ENCODE peak calls at places on chromosomes 16 and 17, in six cellular contexts. One of them, this sample, is unnamed.

GRCh38 chr16:69373019-69373418 is 12.8 kb downstream of the TERF2 start:
- DNase-seq in H1: no peak
- DNase-seq in WTC11: no peak
- DNase-seq in K562: no peak
- DNase-seq in GM12878: no peak
- DNase-seq in HCT116: no peak
- DNase-seq in this sample: no peak

GRCh38 chr17:47866941-47867340 is 16.0 kb upstream of the SP6 start:
- DNase-seq in H1: no peak
- DNase-seq in HCT116: no peak
- DNase-seq in K562: peak
- DNase-seq in WTC11: no peak
- DNase-seq in GM12878: no peak
- DNase-seq in this sample: no peak

GRCh38 chr17:10812674-10813073 is 8.8 kb upstream of the TMEM238L start:
- DNase-seq in HCT116: no peak
- DNase-seq in H1: no peak
- DNase-seq in WTC11: no peak
- DNase-seq in GM12878: no peak
- DNase-seq in K562: no peak
- DNase-seq in this sample: no peak

GRCh38 chr16:4373909-4374742 is 2.5 kb downstream of the VASN start:
- DNase-seq in H1: no peak
- DNase-seq in GM12878: no peak
- DNase-seq in WTC11: peak
- DNase-seq in K562: peak
- DNase-seq in HCT116: no peak
- DNase-seq in this sample: no peak

GRCh38 chr17:55348749-55349354 is 72.8 kb downstream of the MMD start:
- DNase-seq in H1: peak
- DNase-seq in WTC11: peak
- DNase-seq in K562: peak
- DNase-seq in GM12878: no peak
- DNase-seq in HCT116: peak
- DNase-seq in this sample: peak

GRCh38 chr17:48241131-48241591 is 133.6 kb downstream of the SNX11 start:
- DNase-seq in H1: no peak
- DNase-seq in K562: peak
- DNase-seq in WTC11: no peak
- DNase-seq in HCT116: peak
- DNase-seq in GM12878: peak
- DNase-seq in this sample: no peak

GRCh38 chr17:70929226-70929625 is 759.9 kb downstream of the KCNJ2 start:
- DNase-seq in K562: no peak
- DNase-seq in WTC11: no peak
- DNase-seq in HCT116: no peak
- DNase-seq in H1: no peak
- DNase-seq in GM12878: no peak
- DNase-seq in this sample: no peak

GRCh38 chr16:5874899-5875298 is 777.3 kb upstream of the EEF2KMT start:
- DNase-seq in WTC11: no peak
- DNase-seq in K562: no peak
- DNase-seq in HCT116: no peak
- DNase-seq in GM12878: no peak
- DNase-seq in H1: no peak
- DNase-seq in this sample: no peak

GRCh38 chr17:39118674-39119419 is 32.6 kb downstream of the PLXDC1 start:
- DNase-seq in GM12878: peak
- DNase-seq in H1: no peak
- DNase-seq in WTC11: no peak
- DNase-seq in K562: peak
- DNase-seq in HCT116: no peak
- DNase-seq in this sample: no peak

GRCh38 chr17:82199496-82199895 is 13.1 kb downstream of the CCDC57 start:
- DNase-seq in H1: no peak
- DNase-seq in K562: no peak
- DNase-seq in GM12878: no peak
- DNase-seq in WTC11: no peak
- DNase-seq in HCT116: no peak
- DNase-seq in this sample: no peak

GRCh38 chr16:50202926-50203624 is 50.0 kb downstream of the TENT4B start:
- DNase-seq in H1: no peak
- DNase-seq in WTC11: no peak
- DNase-seq in HCT116: peak
- DNase-seq in GM12878: no peak
- DNase-seq in K562: no peak
- DNase-seq in this sample: peak

GRCh38 chr16:81780350-81780749 is 1.3 kb downstream of the PLCG2 start:
- DNase-seq in K562: no peak
- DNase-seq in H1: no peak
- DNase-seq in GM12878: no peak
- DNase-seq in HCT116: no peak
- DNase-seq in WTC11: no peak
- DNase-seq in this sample: no peak

GRCh38 chr16:88962478-88963152 is 14.4 kb downstream of the CBFA2T3 start:
- DNase-seq in H1: no peak
- DNase-seq in GM12878: no peak
- DNase-seq in WTC11: no peak
- DNase-seq in K562: no peak
- DNase-seq in HCT116: no peak
- DNase-seq in this sample: no peak

GRCh38 chr16:69085032-69085695 is 20.3 kb upstream of the HAS3 start:
- DNase-seq in H1: no peak
- DNase-seq in WTC11: no peak
- DNase-seq in K562: no peak
- DNase-seq in HCT116: no peak
- DNase-seq in GM12878: no peak
- DNase-seq in this sample: no peak

GRCh38 chr16:83689385-83689831 is 118.4 kb upstream of the HSBP1 start:
- DNase-seq in K562: no peak
- DNase-seq in WTC11: no peak
- DNase-seq in HCT116: no peak
- DNase-seq in GM12878: peak
- DNase-seq in H1: no peak
- DNase-seq in this sample: no peak

GRCh38 chr17:61474235-61474927 is 22.2 kb downstream of the TBX4 start:
- DNase-seq in K562: no peak
- DNase-seq in H1: no peak
- DNase-seq in GM12878: no peak
- DNase-seq in WTC11: no peak
- DNase-seq in HCT116: no peak
- DNase-seq in this sample: no peak

GRCh38 chr16:50692999-50693781 is at the start of gene NOD2:
- DNase-seq in WTC11: peak
- DNase-seq in GM12878: no peak
- DNase-seq in H1: peak
- DNase-seq in HCT116: no peak
- DNase-seq in K562: peak
- DNase-seq in this sample: no peak

GRCh38 chr16:30842971-30843370 is 50.9 kb downstream of the BCL7C start:
- DNase-seq in GM12878: no peak
- DNase-seq in HCT116: no peak
- DNase-seq in H1: no peak
- DNase-seq in WTC11: no peak
- DNase-seq in K562: no peak
- DNase-seq in this sample: no peak

GRCh38 chr17:56893503-56893902 is 20.3 kb downstream of the TRIM25 start:
- DNase-seq in WTC11: no peak
- DNase-seq in HCT116: no peak
- DNase-seq in H1: no peak
- DNase-seq in K562: no peak
- DNase-seq in GM12878: no peak
- DNase-seq in this sample: no peak

GRCh38 chr16:56795011-56795410 is 65.1 kb downstream of the NUP93 start:
- DNase-seq in K562: no peak
- DNase-seq in H1: no peak
- DNase-seq in HCT116: no peak
- DNase-seq in GM12878: no peak
- DNase-seq in WTC11: no peak
- DNase-seq in this sample: no peak

GRCh38 chr17:77445030-77445907 is 304.5 kb downstream of the SEC14L1 start:
- DNase-seq in GM12878: peak
- DNase-seq in H1: no peak
- DNase-seq in HCT116: no peak
- DNase-seq in K562: no peak
- DNase-seq in WTC11: no peak
- DNase-seq in this sample: no peak

GRCh38 chr17:57679356-57679755 is 65.7 kb downstream of the CCDC182 start:
- DNase-seq in K562: no peak
- DNase-seq in WTC11: no peak
- DNase-seq in H1: peak
- DNase-seq in GM12878: no peak
- DNase-seq in HCT116: no peak
- DNase-seq in this sample: no peak

GRCh38 chr17:35900693-35901487 is 20.7 kb upstream of the CCL5 start:
- DNase-seq in HCT116: no peak
- DNase-seq in H1: no peak
- DNase-seq in GM12878: no peak
- DNase-seq in WTC11: no peak
- DNase-seq in K562: no peak
- DNase-seq in this sample: no peak

GRCh38 chr17:35906559-35907265 is 23.9 kb downstream of the RDM1 start:
- DNase-seq in GM12878: no peak
- DNase-seq in HCT116: no peak
- DNase-seq in H1: no peak
- DNase-seq in K562: no peak
- DNase-seq in WTC11: no peak
- DNase-seq in this sample: no peak

GRCh38 chr17:35901776-35902175 is 21.6 kb upstream of the CCL5 start:
- DNase-seq in H1: no peak
- DNase-seq in HCT116: no peak
- DNase-seq in GM12878: no peak
- DNase-seq in WTC11: no peak
- DNase-seq in K562: no peak
- DNase-seq in this sample: no peak

GRCh38 chr17:35900280-35900679 is 20.1 kb upstream of the CCL5 start:
- DNase-seq in H1: no peak
- DNase-seq in HCT116: no peak
- DNase-seq in WTC11: no peak
- DNase-seq in K562: no peak
- DNase-seq in GM12878: no peak
- DNase-seq in this sample: no peak

DNA sequence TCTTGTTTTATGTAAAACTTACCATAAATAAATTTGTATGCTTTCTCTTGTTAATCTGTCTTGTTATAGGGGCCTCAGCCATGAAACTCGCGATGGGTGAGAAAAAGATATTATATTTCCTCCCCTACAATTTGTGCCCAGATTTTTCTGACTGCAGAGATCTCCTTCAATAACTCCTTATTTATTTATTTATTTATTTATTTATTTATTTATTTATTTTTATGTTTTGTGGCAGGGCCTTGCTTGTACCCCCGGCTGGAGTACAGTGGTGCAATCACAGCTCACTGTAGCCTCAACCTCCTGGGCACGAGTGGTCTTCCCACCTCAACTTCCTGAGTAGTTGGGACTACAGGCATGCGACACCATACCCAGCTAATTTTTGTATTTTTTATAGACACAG is 23.3 kb upstream of the CCL5 start:
- DNase-seq in WTC11: no peak
- DNase-seq in GM12878: no peak
- DNase-seq in HCT116: no peak
- DNase-seq in H1: no peak
- DNase-seq in K562: no peak
- DNase-seq in this sample: no peak
- TF ChIP-seq ATF3 in WTC11: no peak
- TF ChIP-seq ATF3 in GM12878: no peak
- TF ChIP-seq ATF3 in HCT116: no peak
- TF ChIP-seq ATF3 in H1: no peak
- TF ChIP-seq ATF3 in K562: no peak
- TF ChIP-seq ATF3 in this sample: no peak

GRCh38 chr17:67608691-67609090 is 109.0 kb upstream of the NOL11 start:
- DNase-seq in HCT116: no peak
- DNase-seq in WTC11: no peak
- DNase-seq in K562: no peak
- DNase-seq in GM12878: no peak
- DNase-seq in H1: no peak
- DNase-seq in this sample: no peak
- TF ChIP-seq ATF3 in HCT116: no peak
- TF ChIP-seq ATF3 in WTC11: no peak
- TF ChIP-seq ATF3 in K562: no peak
- TF ChIP-seq ATF3 in GM12878: no peak
- TF ChIP-seq ATF3 in H1: no peak
- TF ChIP-seq ATF3 in this sample: no peak

GRCh38 chr16:9096416-9096952 is 5.0 kb downstream of the HAPSTR1 start:
- DNase-seq in K562: no peak
- DNase-seq in HCT116: no peak
- DNase-seq in GM12878: no peak
- DNase-seq in WTC11: no peak
- DNase-seq in H1: no peak
- DNase-seq in this sample: no peak
- TF ChIP-seq ATF3 in K562: no peak
- TF ChIP-seq ATF3 in HCT116: no peak
- TF ChIP-seq ATF3 in GM12878: no peak
- TF ChIP-seq ATF3 in WTC11: no peak
- TF ChIP-seq ATF3 in H1: no peak
- TF ChIP-seq ATF3 in this sample: no peak

GRCh38 chr17:12730931-12731521 is 58.3 kb upstream of the ARHGAP44 start:
- DNase-seq in H1: peak
- DNase-seq in WTC11: peak
- DNase-seq in HCT116: peak
- DNase-seq in GM12878: no peak
- DNase-seq in K562: no peak
- DNase-seq in this sample: no peak
- TF ChIP-seq ATF3 in H1: no peak
- TF ChIP-seq ATF3 in WTC11: no peak
- TF ChIP-seq ATF3 in HCT116: no peak
- TF ChIP-seq ATF3 in GM12878: no peak
- TF ChIP-seq ATF3 in K562: no peak
- TF ChIP-seq ATF3 in this sample: no peak

This sample was measured in HepG2.